ENCODE peak calls at places on chromosomes 1 and 21, in four cellular contexts. One of them, this sample, is unnamed.
A peak's percentile ranks its signal among the peaks of the same experiment; 100 is the strongest.

GRCh38 chr1:154536570-154536969 is 21.9 kb downstream of the UBE2Q1 start:
- DNase-seq in tibial nerve: no peak
- DNase-seq in adrenal gland: no peak
- DNase-seq in ovary: no peak
- DNase-seq in this sample: no peak

GRCh38 chr1:33056426-33056825 is 19.7 kb upstream of the AK2 start:
- DNase-seq in ovary: no peak
- DNase-seq in adrenal gland: no peak
- DNase-seq in tibial nerve: no peak
- DNase-seq in this sample: no peak

GRCh38 chr1:108830119-108831008 is 26.5 kb downstream of the AKNAD1 start:
- DNase-seq in ovary: no peak
- DNase-seq in tibial nerve: peak; percentile 72
- DNase-seq in adrenal gland: peak; percentile 85
- DNase-seq in this sample: no peak

GRCh38 chr1:12472798-12473551 is 145.0 kb downstream of the DHRS3 start:
- DNase-seq in tibial nerve: no peak
- DNase-seq in adrenal gland: no peak
- DNase-seq in ovary: no peak
- DNase-seq in this sample: no peak

GRCh38 chr1:26373281-26373680 is 731 bp upstream of the ZNF683 start:
- DNase-seq in tibial nerve: no peak
- DNase-seq in ovary: no peak
- DNase-seq in adrenal gland: no peak
- DNase-seq in this sample: no peak

GRCh38 chr1:110424699-110425098 is 17.2 kb upstream of the LAMTOR5 start:
- DNase-seq in ovary: no peak
- DNase-seq in tibial nerve: peak; percentile 54
- DNase-seq in adrenal gland: no peak
- DNase-seq in this sample: no peak

GRCh38 chr1:234987415-234988159 is 141.1 kb downstream of the TOMM20 start:
- DNase-seq in adrenal gland: peak; percentile 40
- DNase-seq in tibial nerve: peak; percentile 85
- DNase-seq in ovary: peak; percentile 70
- DNase-seq in this sample: no peak

GRCh38 chr1:161506336-161507223 is 1.3 kb downstream of the FCGR2A start:
- DNase-seq in tibial nerve: no peak
- DNase-seq in ovary: no peak
- DNase-seq in adrenal gland: peak; percentile 45
- DNase-seq in this sample: no peak

GRCh38 chr1:213135572-213135971 is 84.5 kb downstream of the RPS6KC1 start:
- DNase-seq in adrenal gland: no peak
- DNase-seq in tibial nerve: no peak
- DNase-seq in ovary: no peak
- DNase-seq in this sample: no peak

GRCh38 chr1:55466921-55467320 is 251.8 kb upstream of the USP24 start:
- DNase-seq in ovary: no peak
- DNase-seq in adrenal gland: no peak
- DNase-seq in tibial nerve: no peak
- DNase-seq in this sample: no peak

GRCh38 chr1:241413974-241414373 is 57.0 kb upstream of the RGS7 start:
- DNase-seq in tibial nerve: no peak
- DNase-seq in adrenal gland: no peak
- DNase-seq in ovary: no peak
- DNase-seq in this sample: no peak

GRCh38 chr1:172343246-172344099 is 77.0 kb upstream of the C1orf105 start:
- DNase-seq in ovary: no peak
- DNase-seq in adrenal gland: no peak
- DNase-seq in tibial nerve: no peak
- DNase-seq in this sample: no peak

GRCh38 chr1:160949881-160950280 is 4.7 kb downstream of the ITLN2 start:
- DNase-seq in tibial nerve: no peak
- DNase-seq in adrenal gland: no peak
- DNase-seq in ovary: no peak
- DNase-seq in this sample: no peak

GRCh38 chr1:169381162-169381561 is 13.2 kb downstream of the BLZF1 start:
- DNase-seq in tibial nerve: no peak
- DNase-seq in adrenal gland: no peak
- DNase-seq in ovary: no peak
- DNase-seq in this sample: no peak

GRCh38 chr1:150053911-150054310 is 13.7 kb upstream of the VPS45 start:
- DNase-seq in adrenal gland: no peak
- DNase-seq in tibial nerve: no peak
- DNase-seq in ovary: no peak
- DNase-seq in this sample: no peak

GRCh38 chr1:118110580-118110979 is 74.4 kb downstream of the SPAG17 start:
- DNase-seq in ovary: no peak
- DNase-seq in tibial nerve: no peak
- DNase-seq in adrenal gland: no peak
- DNase-seq in this sample: no peak

GRCh38 chr21:35597750-35598339 is 462.5 kb downstream of the SETD4 start:
- DNase-seq in adrenal gland: peak; percentile 22
- DNase-seq in ovary: no peak
- DNase-seq in tibial nerve: no peak
- DNase-seq in this sample: no peak

GRCh38 chr1:42480921-42481320 is 17.8 kb downstream of the CCDC30 start:
- DNase-seq in ovary: no peak
- DNase-seq in tibial nerve: no peak
- DNase-seq in adrenal gland: no peak
- DNase-seq in this sample: no peak

GRCh38 chr21:34771512-34772028 is 102.8 kb downstream of the CLIC6 start:
- DNase-seq in tibial nerve: no peak
- DNase-seq in adrenal gland: no peak
- DNase-seq in ovary: no peak
- DNase-seq in this sample: no peak

GRCh38 chr21:29473808-29474207 is 175.1 kb downstream of the BACH1 start:
- DNase-seq in ovary: no peak
- DNase-seq in tibial nerve: no peak
- DNase-seq in adrenal gland: no peak
- DNase-seq in this sample: no peak

GRCh38 chr1:2106681-2107405 is 56.6 kb downstream of the PRKCZ start:
- DNase-seq in ovary: no peak
- DNase-seq in tibial nerve: no peak
- DNase-seq in adrenal gland: no peak
- DNase-seq in this sample: no peak

GRCh38 chr1:11229178-11229577 is 33.2 kb downstream of the MTOR start:
- DNase-seq in adrenal gland: no peak
- DNase-seq in tibial nerve: no peak
- DNase-seq in ovary: no peak
- DNase-seq in this sample: no peak

GRCh38 chr1:230809205-230809990 is 58.9 kb downstream of the C1orf198 start:
- DNase-seq in tibial nerve: no peak
- DNase-seq in ovary: no peak
- DNase-seq in adrenal gland: no peak
- DNase-seq in this sample: no peak

GRCh38 chr1:245822997-245823396 is 668.2 kb downstream of the KIF26B start:
- DNase-seq in tibial nerve: no peak
- DNase-seq in adrenal gland: peak; percentile 20
- DNase-seq in ovary: no peak
- DNase-seq in this sample: no peak

GRCh38 chr21:41976611-41977010 is 22.8 kb upstream of the C2CD2 start:
- DNase-seq in tibial nerve: no peak
- DNase-seq in adrenal gland: no peak
- DNase-seq in ovary: no peak
- DNase-seq in this sample: no peak

GRCh38 chr1:177872563-177872900 is 97.3 kb downstream of the SEC16B start:
- DNase-seq in tibial nerve: no peak
- DNase-seq in ovary: no peak
- DNase-seq in adrenal gland: no peak
- DNase-seq in this sample: no peak

GRCh38 chr1:224503161-224504118 is 68.8 kb upstream of the WDR26 start:
- DNase-seq in tibial nerve: peak; percentile 66
- DNase-seq in adrenal gland: peak; percentile 91
- DNase-seq in ovary: peak; percentile 65
- DNase-seq in this sample: peak; percentile 42

GRCh38 chr1:37705399-37705798 is 13.1 kb downstream of the CDCA8 start:
- DNase-seq in tibial nerve: no peak
- DNase-seq in ovary: no peak
- DNase-seq in adrenal gland: no peak
- DNase-seq in this sample: no peak

GRCh38 chr1:25484096-25484495 is 53.4 kb downstream of the MACO1 start:
- DNase-seq in ovary: peak; percentile 76
- DNase-seq in tibial nerve: no peak
- DNase-seq in adrenal gland: peak; percentile 86
- DNase-seq in this sample: no peak

GRCh38 chr1:161082996-161083742 is 6.2 kb downstream of the NECTIN4 start:
- DNase-seq in adrenal gland: peak; percentile 93
- DNase-seq in tibial nerve: peak; percentile 64
- DNase-seq in ovary: no peak
- DNase-seq in this sample: peak; percentile 41

GRCh38 chr1:9658186-9658585 is 6.7 kb downstream of the PIK3CD start:
- DNase-seq in tibial nerve: no peak
- DNase-seq in adrenal gland: no peak
- DNase-seq in ovary: no peak
- DNase-seq in this sample: no peak

GRCh38 chr1:148334339-148335130 is 148.6 kb downstream of the PPIAL4G start:
- DNase-seq in adrenal gland: peak; percentile 87
- DNase-seq in ovary: peak; percentile 54
- DNase-seq in tibial nerve: peak; percentile 62
- DNase-seq in this sample: no peak

GRCh38 chr1:45802343-45803298 is 791 bp upstream of the MAST2 start:
- DNase-seq in tibial nerve: peak; percentile 68
- DNase-seq in ovary: peak; percentile 73
- DNase-seq in adrenal gland: peak; percentile 95
- DNase-seq in this sample: peak; percentile 16

GRCh38 chr1:177656598-177656997 is 313.3 kb downstream of the SEC16B start:
- DNase-seq in adrenal gland: no peak
- DNase-seq in tibial nerve: no peak
- DNase-seq in ovary: no peak
- DNase-seq in this sample: no peak

GRCh38 chr1:236502972-236503639 is 20.7 kb upstream of the LGALS8 start:
- DNase-seq in ovary: peak; percentile 39
- DNase-seq in adrenal gland: peak; percentile 49
- DNase-seq in tibial nerve: peak; percentile 13
- DNase-seq in this sample: no peak

GRCh38 chr1:158007180-158007579 is 13.7 kb downstream of the KIRREL1 start:
- DNase-seq in adrenal gland: no peak
- DNase-seq in tibial nerve: no peak
- DNase-seq in ovary: no peak
- DNase-seq in this sample: no peak
- TF ChIP-seq CTCF in adrenal gland: no peak
- TF ChIP-seq CTCF in tibial nerve: no peak
- TF ChIP-seq CTCF in ovary: no peak
- TF ChIP-seq CTCF in this sample: no peak

GRCh38 chr1:222084996-222085395 is 343.1 kb upstream of the DUSP10 start:
- DNase-seq in tibial nerve: no peak
- DNase-seq in ovary: no peak
- DNase-seq in adrenal gland: no peak
- DNase-seq in this sample: no peak
- TF ChIP-seq POLR2A in tibial nerve: no peak
- TF ChIP-seq POLR2A in ovary: no peak
- TF ChIP-seq POLR2A in adrenal gland: no peak
- TF ChIP-seq POLR2A in this sample: no peak

GRCh38 chr21:38841472-38841871 is 35.7 kb downstream of the ETS2 start:
- DNase-seq in tibial nerve: no peak
- DNase-seq in adrenal gland: no peak
- DNase-seq in ovary: no peak
- DNase-seq in this sample: no peak

GRCh38 chr21:38840456-38841129 is 34.9 kb downstream of the ETS2 start:
- DNase-seq in ovary: no peak
- DNase-seq in adrenal gland: no peak
- DNase-seq in tibial nerve: no peak
- DNase-seq in this sample: no peak

GRCh38 chr21:38839683-38840286 is 34.1 kb downstream of the ETS2 start:
- DNase-seq in ovary: no peak
- DNase-seq in adrenal gland: no peak
- DNase-seq in tibial nerve: no peak
- DNase-seq in this sample: no peak

GRCh38 chr21:38843806-38844479 is 38.2 kb downstream of the ETS2 start:
- DNase-seq in ovary: no peak
- DNase-seq in adrenal gland: no peak
- DNase-seq in tibial nerve: no peak
- DNase-seq in this sample: no peak

GRCh38 chr21:38843379-38843778 is 37.6 kb downstream of the ETS2 start:
- DNase-seq in adrenal gland: no peak
- DNase-seq in ovary: no peak
- DNase-seq in tibial nerve: no peak
- DNase-seq in this sample: no peak
- H3K4me3 ChIP-seq in adrenal gland: no peak overlapping the region
- H3K4me3 ChIP-seq in ovary: no peak overlapping the region
- H3K4me3 ChIP-seq in tibial nerve: no peak overlapping the region
- H3K4me3 ChIP-seq in this sample: no peak overlapping the region

GRCh38 chr1:233730380-233730779 is 116.5 kb downstream of the KCNK1 start:
- DNase-seq in adrenal gland: no peak
- DNase-seq in ovary: no peak
- DNase-seq in tibial nerve: no peak
- DNase-seq in this sample: no peak

GRCh38 chr1:233732206-233732605 is 118.3 kb downstream of the KCNK1 start:
- DNase-seq in tibial nerve: no peak
- DNase-seq in ovary: no peak
- DNase-seq in adrenal gland: no peak
- DNase-seq in this sample: no peak

GRCh38 chr1:233734456-233734855 is 120.5 kb downstream of the KCNK1 start:
- DNase-seq in tibial nerve: no peak
- DNase-seq in adrenal gland: no peak
- DNase-seq in ovary: no peak
- DNase-seq in this sample: no peak

GRCh38 chr1:233735331-233735730 is 121.4 kb downstream of the KCNK1 start:
- DNase-seq in adrenal gland: no peak
- DNase-seq in ovary: no peak
- DNase-seq in tibial nerve: no peak
- DNase-seq in this sample: no peak

DNA sequence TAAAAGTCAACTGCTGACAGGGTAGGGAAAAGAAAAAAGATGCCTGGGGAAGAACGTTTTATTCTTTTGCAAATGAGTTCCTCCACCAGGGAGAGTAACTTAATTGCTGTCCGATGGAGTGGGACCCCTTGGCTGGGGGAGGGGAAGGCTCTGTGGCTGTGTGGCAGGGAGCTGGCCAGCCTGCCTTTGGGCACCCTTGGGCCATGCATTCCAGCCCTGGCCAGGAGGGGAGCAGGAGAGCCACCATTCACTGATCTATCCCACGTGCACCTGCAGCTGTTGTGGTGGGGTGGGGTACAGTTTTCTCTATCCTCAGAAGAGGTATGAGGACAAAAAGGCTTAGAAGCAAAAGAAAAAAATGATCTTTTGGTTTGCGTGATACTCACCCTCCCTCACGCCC is 116.9 kb downstream of the KCNK1 start:
- DNase-seq in tibial nerve: no peak
- DNase-seq in ovary: no peak
- DNase-seq in adrenal gland: no peak
- DNase-seq in this sample: no peak
- TF ChIP-seq CTCF in tibial nerve: no peak
- TF ChIP-seq CTCF in ovary: no peak
- TF ChIP-seq CTCF in adrenal gland: no peak
- TF ChIP-seq CTCF in this sample: no peak

DNA sequence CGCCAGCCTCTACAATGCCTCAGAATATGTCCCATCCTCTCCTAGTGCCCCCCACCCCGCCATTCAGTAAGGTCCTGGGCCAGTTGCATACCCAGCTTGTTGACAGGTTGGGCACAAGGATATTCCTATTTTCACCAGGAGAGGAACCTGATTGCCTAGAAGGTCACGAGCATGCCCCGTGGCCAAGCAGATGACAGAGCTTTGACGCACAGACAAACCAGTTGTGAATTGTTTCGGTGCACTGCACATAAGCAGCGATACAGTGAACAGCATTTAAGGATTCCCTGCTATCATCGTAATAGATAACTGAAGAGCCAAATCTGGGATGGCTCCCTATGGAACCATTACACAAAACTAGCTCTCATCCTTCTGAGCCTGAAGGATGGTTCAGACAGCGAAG is 3.4 kb downstream of the LELP1 start:
- DNase-seq in ovary: no peak
- DNase-seq in adrenal gland: no peak
- DNase-seq in tibial nerve: no peak
- DNase-seq in this sample: no peak
- TF ChIP-seq POLR2A in ovary: no peak
- TF ChIP-seq POLR2A in adrenal gland: no peak
- TF ChIP-seq POLR2A in tibial nerve: no peak
- TF ChIP-seq POLR2A in this sample: no peak